ENCODE peak calls at places on chromosome 3, in four cellular contexts. D, U, B and T are unnamed samples.

GRCh38 chr3:160968731-160969130 is 136.4 kb downstream of the B3GALNT1 start:
- DNase-seq in D (no peak), U (no peak), B (no peak), T (no peak)

GRCh38 chr3:174907628-174908407 is 48.7 kb downstream of the NAALADL2 start:
- DNase-seq in D (no peak), U (no peak), B (no peak), T (no peak)

GRCh38 chr3:81249540-81250029 is 511.9 kb downstream of the GBE1 start:
- DNase-seq in D (no peak), U (no peak), B (no peak), T (peak)

GRCh38 chr3:177905895-177906511 is 630.2 kb upstream of the KCNMB2 start:
- DNase-seq in D (no peak), U (peak), B (peak), T (peak)

GRCh38 chr3:168455814-168456213 is 360.1 kb upstream of the GOLIM4 start:
- DNase-seq in D (no peak), U (no peak), B (no peak), T (no peak)

GRCh38 chr3:15923640-15924405 is 126.0 kb upstream of the ANKRD28 start:
- DNase-seq in D (no peak), U (no peak), B (peak), T (peak)

GRCh38 chr3:131283862-131284261 is 97.7 kb upstream of the NUDT16 start:
- DNase-seq in D (no peak), U (no peak), B (no peak), T (peak)

GRCh38 chr3:194326192-194327029 is 24.7 kb downstream of the CPN2 start:
- DNase-seq in D (no peak), U (no peak), B (peak), T (peak)

GRCh38 chr3:55282994-55283393 is 204.1 kb downstream of the WNT5A start:
- DNase-seq in D (no peak), U (no peak), B (peak), T (peak)